ENCODE peak calls at places on chromosome X, in six cellular contexts. One of them, this sample, is unnamed.

GRCh38 chrX:111896148-111896547 is 20.2 kb downstream of the TRPC5OS start:
- DNase-seq in GM23248: no peak
- DNase-seq in heart left ventricle: no peak
- DNase-seq in Peyer's patch: no peak
- DNase-seq in PC-9: no peak
- DNase-seq in transverse colon: no peak
- DNase-seq in this sample: no peak

GRCh38 chrX:155028192-155028591 is 1.5 kb downstream of the FUNDC2 start:
- DNase-seq in transverse colon: no peak
- DNase-seq in GM23248: no peak
- DNase-seq in heart left ventricle: no peak
- DNase-seq in Peyer's patch: no peak
- DNase-seq in PC-9: no peak
- DNase-seq in this sample: no peak

GRCh38 chrX:57286507-57287251 is at the start of gene FAAH2:
- DNase-seq in Peyer's patch: peak; percentile 65
- DNase-seq in transverse colon: peak; percentile 79
- DNase-seq in heart left ventricle: no peak
- DNase-seq in PC-9: peak; percentile 90
- DNase-seq in GM23248: no peak
- DNase-seq in this sample: peak; percentile 44

GRCh38 chrX:72274526-72274925 is 2.5 kb downstream of the RPS4X start:
- DNase-seq in transverse colon: no peak
- DNase-seq in PC-9: no peak
- DNase-seq in heart left ventricle: no peak
- DNase-seq in GM23248: no peak
- DNase-seq in Peyer's patch: no peak
- DNase-seq in this sample: no peak

GRCh38 chrX:100750901-100751300 is 19.0 kb upstream of the SYTL4 start:
- DNase-seq in Peyer's patch: no peak
- DNase-seq in PC-9: no peak
- DNase-seq in GM23248: no peak
- DNase-seq in transverse colon: no peak
- DNase-seq in heart left ventricle: no peak
- DNase-seq in this sample: no peak

GRCh38 chrX:120450163-120450562 is 18.9 kb downstream of the LAMP2 start:
- DNase-seq in transverse colon: no peak
- DNase-seq in Peyer's patch: no peak
- DNase-seq in GM23248: peak; percentile 23
- DNase-seq in heart left ventricle: no peak
- DNase-seq in PC-9: no peak
- DNase-seq in this sample: no peak

GRCh38 chrX:9690046-9690445 is 75.6 kb downstream of the GPR143 start:
- DNase-seq in PC-9: no peak
- DNase-seq in heart left ventricle: no peak
- DNase-seq in GM23248: no peak
- DNase-seq in transverse colon: no peak
- DNase-seq in Peyer's patch: no peak
- DNase-seq in this sample: no peak

GRCh38 chrX:20361081-20361889 is 94.6 kb upstream of the RPS6KA3 start:
- DNase-seq in PC-9: no peak
- DNase-seq in heart left ventricle: peak; percentile 29
- DNase-seq in transverse colon: no peak
- DNase-seq in GM23248: peak; percentile 65
- DNase-seq in Peyer's patch: no peak
- DNase-seq in this sample: no peak

GRCh38 chrX:48584698-48585097 is 10.4 kb downstream of the RBM3 start:
- DNase-seq in PC-9: no peak
- DNase-seq in GM23248: no peak
- DNase-seq in Peyer's patch: no peak
- DNase-seq in transverse colon: no peak
- DNase-seq in heart left ventricle: no peak
- DNase-seq in this sample: no peak

GRCh38 chrX:118219866-118220265 is 103.3 kb upstream of the KLHL13 start:
- DNase-seq in GM23248: no peak
- DNase-seq in heart left ventricle: no peak
- DNase-seq in PC-9: no peak
- DNase-seq in Peyer's patch: no peak
- DNase-seq in transverse colon: no peak
- DNase-seq in this sample: no peak

GRCh38 chrX:9765072-9765736 is 443 bp downstream of the GPR143 start:
- DNase-seq in transverse colon: no peak
- DNase-seq in heart left ventricle: no peak
- DNase-seq in GM23248: no peak
- DNase-seq in PC-9: no peak
- DNase-seq in Peyer's patch: no peak
- DNase-seq in this sample: no peak

GRCh38 chrX:130340271-130340670 is 552 bp downstream of the SLC25A14 start:
- DNase-seq in Peyer's patch: no peak
- DNase-seq in GM23248: no peak
- DNase-seq in PC-9: no peak
- DNase-seq in heart left ventricle: no peak
- DNase-seq in transverse colon: no peak
- DNase-seq in this sample: no peak

GRCh38 chrX:109709129-109709631 is 23.9 kb downstream of the ACSL4 start:
- DNase-seq in transverse colon: no peak
- DNase-seq in PC-9: peak; percentile 3
- DNase-seq in Peyer's patch: no peak
- DNase-seq in heart left ventricle: no peak
- DNase-seq in GM23248: peak; percentile 70
- DNase-seq in this sample: no peak

GRCh38 chrX:151359341-151359740 is 37.7 kb upstream of the VMA21 start:
- DNase-seq in PC-9: no peak
- DNase-seq in GM23248: no peak
- DNase-seq in Peyer's patch: no peak
- DNase-seq in heart left ventricle: no peak
- DNase-seq in transverse colon: no peak
- DNase-seq in this sample: no peak

GRCh38 chrX:26558719-26559386 is 342.9 kb downstream of the MAGEB5 start:
- DNase-seq in Peyer's patch: no peak
- DNase-seq in PC-9: no peak
- DNase-seq in GM23248: no peak
- DNase-seq in heart left ventricle: no peak
- DNase-seq in transverse colon: no peak
- DNase-seq in this sample: no peak

GRCh38 chrX:28223991-28224390 is 242.7 kb upstream of the DCAF8L1 start:
- DNase-seq in transverse colon: no peak
- DNase-seq in heart left ventricle: no peak
- DNase-seq in GM23248: no peak
- DNase-seq in Peyer's patch: no peak
- DNase-seq in PC-9: no peak
- DNase-seq in this sample: no peak

GRCh38 chrX:155071694-155072215 is 447 bp downstream of the BRCC3 start:
- DNase-seq in transverse colon: no peak
- DNase-seq in GM23248: peak; percentile 27
- DNase-seq in Peyer's patch: no peak
- DNase-seq in heart left ventricle: peak; percentile 32
- DNase-seq in PC-9: no peak
- DNase-seq in this sample: no peak

GRCh38 chrX:130171446-130172126 is at the start of gene RAB33A:
- DNase-seq in GM23248: peak; percentile 48
- DNase-seq in PC-9: peak; percentile 9
- DNase-seq in heart left ventricle: peak; percentile 36
- DNase-seq in transverse colon: peak; percentile 13
- DNase-seq in Peyer's patch: peak; percentile 45
- DNase-seq in this sample: no peak

GRCh38 chrX:37454537-37455285 is 105.5 kb downstream of the PRRG1 start:
- DNase-seq in Peyer's patch: no peak
- DNase-seq in GM23248: peak; percentile 26
- DNase-seq in PC-9: peak; percentile 57
- DNase-seq in heart left ventricle: no peak
- DNase-seq in transverse colon: peak; percentile 28
- DNase-seq in this sample: peak; percentile 45

GRCh38 chrX:65926095-65927019 is 113.5 kb downstream of the VSIG4 start:
- DNase-seq in GM23248: no peak
- DNase-seq in heart left ventricle: no peak
- DNase-seq in PC-9: no peak
- DNase-seq in transverse colon: peak; percentile 11
- DNase-seq in Peyer's patch: no peak
- DNase-seq in this sample: no peak

DNA sequence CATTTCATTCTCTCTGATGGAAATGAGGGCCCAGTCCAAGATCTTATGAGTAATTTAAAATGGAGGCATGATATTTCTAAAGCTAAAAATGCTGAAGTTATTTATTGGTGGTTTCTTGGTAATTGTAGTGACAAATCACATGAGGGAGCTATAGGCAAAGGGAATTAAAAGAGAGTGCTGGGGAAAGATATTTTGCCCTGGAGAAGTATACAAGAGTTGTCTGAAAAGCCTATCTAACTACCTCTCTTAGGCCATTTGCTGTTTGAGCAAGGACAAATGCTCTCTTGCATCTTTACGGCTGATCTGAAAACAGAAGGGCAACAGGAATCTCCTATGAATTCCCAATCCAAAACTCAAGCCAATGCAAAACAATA is 89.4 kb downstream of the FMR1NB start:
- DNase-seq in PC-9: no peak
- DNase-seq in heart left ventricle: no peak
- DNase-seq in Peyer's patch: no peak
- DNase-seq in GM23248: no peak
- DNase-seq in transverse colon: no peak
- DNase-seq in this sample: no peak
- H3K27ac ChIP-seq in PC-9: no peak overlapping the region
- H3K27ac ChIP-seq in heart left ventricle: no peak overlapping the region
- H3K27ac ChIP-seq in Peyer's patch: no peak overlapping the region
- H3K27ac ChIP-seq in GM23248: no peak overlapping the region
- H3K27ac ChIP-seq in transverse colon: no peak overlapping the region
- H3K27ac ChIP-seq in this sample: no peak overlapping the region

DNA sequence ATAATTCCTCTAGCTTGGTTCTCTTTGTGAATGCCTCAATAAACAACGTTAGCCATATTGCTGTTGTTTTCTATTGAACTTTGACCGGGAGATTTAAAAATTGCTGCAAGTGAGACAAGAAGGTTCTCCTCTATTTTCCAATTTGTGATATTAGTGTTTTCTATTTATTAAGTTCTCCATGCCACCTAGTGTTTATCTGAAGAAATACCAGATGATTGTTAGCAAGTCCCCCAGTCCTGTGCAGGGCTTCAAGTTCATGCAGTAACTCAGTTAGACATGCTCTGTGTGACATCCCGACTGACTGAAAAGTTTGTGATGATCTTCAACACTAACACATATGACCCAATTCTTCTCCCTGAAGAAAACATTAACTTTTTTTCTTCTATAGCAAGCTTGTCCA is 31.5 kb upstream of the TFDP3 start:
- DNase-seq in heart left ventricle: no peak
- DNase-seq in Peyer's patch: no peak
- DNase-seq in transverse colon: no peak
- DNase-seq in GM23248: peak; percentile 21
- DNase-seq in PC-9: no peak
- DNase-seq in this sample: no peak
- H3K27ac ChIP-seq in heart left ventricle: peak overlapping the region; percentile 35
- H3K27ac ChIP-seq in Peyer's patch: no peak overlapping the region
- H3K27ac ChIP-seq in transverse colon: peak overlapping the region; percentile 62
- H3K27ac ChIP-seq in GM23248: no peak overlapping the region
- H3K27ac ChIP-seq in PC-9: no peak overlapping the region
- H3K27ac ChIP-seq in this sample: no peak overlapping the region

DNA sequence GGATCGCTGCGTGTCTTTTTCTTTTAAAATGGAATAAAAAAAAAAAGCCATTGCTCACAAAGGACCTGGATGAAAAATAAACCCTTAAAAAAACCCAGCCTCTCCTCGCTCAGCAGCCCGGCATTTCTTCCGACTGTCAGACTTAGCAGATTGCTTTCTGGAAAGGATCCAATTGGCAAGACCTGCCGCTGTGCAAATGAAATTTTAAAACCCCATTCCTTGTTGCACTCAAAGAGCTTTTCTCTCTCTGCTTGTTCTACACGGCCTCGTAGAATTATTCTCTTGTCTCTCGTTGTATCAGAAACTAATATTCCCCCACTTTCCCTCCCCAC is 578.6 kb downstream of the BCOR start:
- DNase-seq in heart left ventricle: no peak
- DNase-seq in transverse colon: no peak
- DNase-seq in PC-9: no peak
- DNase-seq in Peyer's patch: no peak
- DNase-seq in GM23248: peak; percentile 30
- DNase-seq in this sample: no peak
- H3K27ac ChIP-seq in heart left ventricle: peak overlapping the region; percentile 40
- H3K27ac ChIP-seq in transverse colon: peak overlapping the region; percentile 35
- H3K27ac ChIP-seq in PC-9: no peak overlapping the region
- H3K27ac ChIP-seq in Peyer's patch: no peak overlapping the region
- H3K27ac ChIP-seq in GM23248: no peak overlapping the region
- H3K27ac ChIP-seq in this sample: no peak overlapping the region

GRCh38 chrX:13371191-13371590 is 51.3 kb upstream of the ATXN3L start:
- DNase-seq in Peyer's patch: no peak
- DNase-seq in GM23248: no peak
- DNase-seq in PC-9: no peak
- DNase-seq in heart left ventricle: no peak
- DNase-seq in transverse colon: no peak
- DNase-seq in this sample: no peak

GRCh38 chrX:13372203-13372980 is 52.5 kb upstream of the ATXN3L start:
- DNase-seq in Peyer's patch: no peak
- DNase-seq in transverse colon: no peak
- DNase-seq in PC-9: no peak
- DNase-seq in heart left ventricle: no peak
- DNase-seq in GM23248: no peak
- DNase-seq in this sample: no peak

GRCh38 chrX:13373027-13373806 is 53.4 kb upstream of the ATXN3L start:
- DNase-seq in GM23248: peak; percentile 36
- DNase-seq in heart left ventricle: no peak
- DNase-seq in Peyer's patch: no peak
- DNase-seq in transverse colon: no peak
- DNase-seq in PC-9: no peak
- DNase-seq in this sample: no peak

GRCh38 chrX:13374364-13374763 is 54.5 kb upstream of the ATXN3L start:
- DNase-seq in PC-9: no peak
- DNase-seq in transverse colon: no peak
- DNase-seq in Peyer's patch: no peak
- DNase-seq in heart left ventricle: no peak
- DNase-seq in GM23248: peak; percentile 6
- DNase-seq in this sample: no peak

DNA sequence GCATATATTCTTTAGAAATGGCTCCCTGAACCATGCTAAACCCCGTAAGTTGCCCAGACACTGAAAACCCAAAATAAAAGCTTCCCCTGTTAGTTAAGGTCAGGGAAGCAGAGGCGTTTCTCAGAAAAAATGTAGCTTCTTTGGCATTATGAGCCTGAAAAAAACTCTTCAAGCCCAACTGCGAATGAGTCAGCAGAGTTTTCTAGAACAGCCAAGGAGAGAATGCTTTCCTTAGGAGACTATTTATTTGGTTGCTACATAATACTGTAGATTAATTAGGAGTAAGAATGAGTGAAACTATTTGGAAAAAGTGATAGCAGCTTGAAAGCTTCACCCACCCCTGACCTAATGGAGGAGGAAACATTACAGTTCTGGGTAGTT is 53.9 kb upstream of the ATXN3L start:
- DNase-seq in transverse colon: no peak
- DNase-seq in Peyer's patch: no peak
- DNase-seq in PC-9: no peak
- DNase-seq in GM23248: peak; percentile 88
- DNase-seq in heart left ventricle: no peak
- DNase-seq in this sample: no peak
- H3K27ac ChIP-seq in transverse colon: peak overlapping the region; percentile 20
- H3K27ac ChIP-seq in Peyer's patch: no peak overlapping the region
- H3K27ac ChIP-seq in PC-9: no peak overlapping the region
- H3K27ac ChIP-seq in GM23248: peak overlapping the region; percentile 96
- H3K27ac ChIP-seq in heart left ventricle: no peak overlapping the region
- H3K27ac ChIP-seq in this sample: peak overlapping the region; percentile 27